ENCODE peak calls at places on chromosomes 6 and 20, in four cellular contexts. C is Calu3, H is OCI-LY7, T is RPMI7951. X is an unnamed sample.

GRCh38 chr20:38304845-38305447 is 990 bp downstream of the BPI start:
- DNase-seq in C (peak), H (peak), T (peak), X (peak)

GRCh38 chr20:35826361-35826760 is 54.5 kb downstream of the PHF20 start:
- DNase-seq in C (no peak), H (no peak), T (no peak), X (no peak)

GRCh38 chr6:165976705-165977104 is 190.9 kb downstream of the TBXT start:
- DNase-seq in C (no peak), H (no peak), T (no peak), X (no peak)

GRCh38 chr6:166998256-166999144 is 697 bp upstream of the CEP43 start:
- DNase-seq in C (peak), H (no peak), T (no peak), X (peak)

GRCh38 chr6:26183581-26184408 is 96.6 kb downstream of the HFE start:
- DNase-seq in C (peak), H (no peak), T (no peak), X (no peak)

GRCh38 chr6:115729036-115729435 is 331.7 kb downstream of the FRK start:
- DNase-seq in C (no peak), H (no peak), T (peak), X (peak)

GRCh38 chr20:43947316-43947710 is 32.7 kb downstream of the TOX2 start:
- DNase-seq in C (no peak), H (no peak), T (peak), X (no peak)

GRCh38 chr6:158863646-158864045 is 44.5 kb upstream of the EZR start:
- DNase-seq in C (no peak), H (no peak), T (peak), X (no peak)

GRCh38 chr6:39887692-39888450 is 46.4 kb downstream of the MOCS1 start:
- DNase-seq in C (peak), H (no peak), T (peak), X (peak)

GRCh38 chr20:58019027-58019849 is 209.2 kb downstream of the ANKRD60 start:
- DNase-seq in C (peak), H (no peak), T (peak), X (peak)

GRCh38 chr6:37289931-37290330 is 32.0 kb upstream of the TMEM217 start:
- DNase-seq in C (no peak), H (no peak), T (no peak), X (no peak)